ENCODE peak calls at places on chromosome 17, in five cellular contexts. U, Y, B, E and I are unnamed samples.

GRCh38 chr17:2259769-2260536 is 43.6 kb downstream of the SMG6 start:
- DNase-seq in B (no peak), Y (no peak), U (peak; percentile 59), E (peak; percentile 66), I (no peak)

GRCh38 chr17:50209472-50210248 is 8.2 kb upstream of the COL1A1 start:
- DNase-seq in B (no peak), U (no peak), Y (peak; percentile 88), E (no peak), I (no peak)

GRCh38 chr17:62680541-62681052 is 53.1 kb downstream of the MRC2 start:
- DNase-seq in U (no peak), B (no peak), E (no peak), Y (no peak), I (no peak)

GRCh38 chr17:9898812-9899211 is 6.3 kb downstream of the RCVRN start:
- DNase-seq in U (no peak), Y (no peak), E (no peak), B (no peak), I (no peak)

GRCh38 chr17:77460514-77461046 is 319.8 kb downstream of the SEC14L1 start:
- DNase-seq in B (no peak), Y (no peak), E (no peak), U (no peak), I (no peak)

GRCh38 chr17:65523853-65524664 is 37.4 kb downstream of the AXIN2 start:
- DNase-seq in U (no peak), B (no peak), Y (no peak), E (no peak), I (no peak)

GRCh38 chr17:13601776-13602551 is at the start of gene HS3ST3A1:
- DNase-seq in E (no peak), Y (peak; percentile 54), B (no peak), U (no peak), I (no peak)

GRCh38 chr17:76452102-76452645 is 778 bp downstream of the UBE2O start:
- DNase-seq in E (no peak), U (no peak), B (no peak), Y (no peak), I (no peak)

GRCh38 chr17:50511058-50511457 is 2.8 kb downstream of the MYCBPAP start:
- DNase-seq in Y (no peak), E (peak; percentile 26), U (no peak), B (no peak), I (no peak)

GRCh38 chr17:19833914-19834313 is 33.8 kb downstream of the ULK2 start:
- DNase-seq in Y (no peak), B (no peak), E (no peak), U (no peak), I (no peak)

GRCh38 chr17:15941781-15942180 is 3.1 kb upstream of the ADORA2B start:
- DNase-seq in B (no peak), E (no peak), U (no peak), Y (no peak), I (no peak)

GRCh38 chr17:33039874-33040273 is 48.2 kb downstream of the SPACA3 start:
- DNase-seq in U (no peak), Y (no peak), B (no peak), E (no peak), I (no peak)

GRCh38 chr17:77424585-77425344 is 284.0 kb downstream of the SEC14L1 start:
- DNase-seq in B (no peak), U (no peak), E (no peak), Y (peak; percentile 96), I (no peak)

GRCh38 chr17:68903294-68903693 is 51.9 kb downstream of the ABCA8 start:
- DNase-seq in E (no peak), B (no peak), Y (no peak), U (no peak), I (no peak)

GRCh38 chr17:2060681-2061440 is 6.0 kb downstream of the HIC1 start:
- DNase-seq in U (no peak), B (no peak), E (no peak), Y (no peak), I (no peak)

GRCh38 chr17:77432034-77432554 is 291.3 kb downstream of the SEC14L1 start:
- DNase-seq in E (peak; percentile 12), U (no peak), B (no peak), Y (no peak), I (no peak)

DNA sequence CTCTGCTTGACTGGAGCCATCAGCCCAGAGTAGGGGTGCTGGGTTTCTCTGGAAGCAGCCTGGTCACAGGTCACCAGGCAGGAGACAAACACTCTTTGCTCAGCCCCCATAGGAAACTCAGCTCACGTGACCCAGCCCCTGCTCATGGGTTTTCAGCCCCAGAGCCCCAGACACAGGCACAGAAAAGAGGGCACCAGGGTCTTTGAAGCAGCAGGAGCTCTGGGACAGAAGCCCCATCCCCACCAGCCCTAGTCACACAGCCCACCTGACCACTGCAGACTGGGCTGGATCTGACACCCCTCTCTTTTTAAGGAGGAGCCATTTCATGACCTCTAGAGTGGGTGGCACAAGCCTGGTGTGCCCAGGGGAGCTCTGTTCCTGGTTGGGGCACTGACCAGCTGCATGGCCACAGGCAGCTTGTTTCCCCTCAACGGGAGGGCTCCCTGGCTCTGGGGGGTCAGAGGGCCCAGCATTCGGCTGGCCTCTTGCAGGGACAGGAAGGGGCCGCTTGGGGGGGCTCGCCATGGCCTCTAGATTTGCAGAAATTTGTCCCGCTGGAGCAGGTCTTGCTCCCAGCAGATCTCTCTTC is 13.8 kb upstream of the CD79B start:
- DNase-seq in E (no peak), B (no peak), Y (no peak), U (peak; percentile 31), I (no peak)
- H3K4me1 ChIP-seq in E (peaks cover 14% of the 10 kb centered on the region), B (no peaks in the 10 kb centered on the region), Y (no peaks in the 10 kb centered on the region), U (peaks cover 20% of the 10 kb centered on the region), I (no peaks in the 10 kb centered on the region)

GRCh38 chr17:44829558-44830358 is at the start of gene GJC1:
- DNase-seq in U (no peak), B (peak; percentile 49), E (no peak), Y (peak; percentile 49), I (peak; percentile 63)

GRCh38 chr17:44830359-44831269 is 527 bp upstream of the GJC1 start:
- DNase-seq in B (peak; percentile 47), U (no peak), E (no peak), Y (peak; percentile 19), I (peak; percentile 50)

GRCh38 chr17:44828919-44829557 is 1.0 kb downstream of the GJC1 start:
- DNase-seq in B (no peak), U (no peak), E (no peak), Y (no peak), I (peak; percentile 34)

GRCh38 chr17:44826123-44826790 is 3.8 kb downstream of the GJC1 start:
- DNase-seq in U (no peak), Y (no peak), B (no peak), E (no peak), I (no peak)

DNA sequence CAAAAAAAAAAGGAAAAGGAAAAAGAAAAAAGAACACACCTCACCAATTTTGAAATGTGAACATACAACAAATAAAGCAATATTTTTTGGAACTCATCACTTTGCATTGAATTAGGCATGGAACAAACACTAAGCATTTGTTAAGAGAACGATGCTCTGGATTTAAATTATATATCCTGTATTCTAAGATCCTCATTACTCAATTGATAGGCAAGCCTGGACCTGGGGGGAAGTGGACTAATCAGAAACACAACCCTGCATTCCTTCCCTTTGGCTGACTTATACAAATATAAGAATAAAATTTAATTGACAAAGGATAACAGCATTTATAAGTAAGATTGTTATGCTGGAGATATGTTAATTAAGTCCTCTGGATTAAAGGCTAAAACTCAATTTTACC is 2.2 kb downstream of the GJC1 start:
- DNase-seq in U (no peak), Y (no peak), E (no peak), B (no peak), I (no peak)
- H3K4me3 ChIP-seq in U (no peak overlapping the region), Y (peak overlapping the region; percentile 91), E (no peak overlapping the region), B (no peak overlapping the region), I (peak overlapping the region; percentile 76)

GRCh38 chr17:40542562-40543411 is 22.5 kb downstream of the CCR7 start:
- DNase-seq in U (peak; percentile 21), Y (peak; percentile 83), B (peak; percentile 99), E (peak; percentile 57), I (no peak)
- H3K4me1 ChIP-seq in U (peaks cover 86% of the 10 kb centered on the region), Y (peaks cover 59% of the 10 kb centered on the region), B (peaks cover 71% of the 10 kb centered on the region), E (peaks cover 84% of the 10 kb centered on the region), I (no peaks in the 10 kb centered on the region)

GRCh38 chr17:40323731-40324650 is 15.0 kb downstream of the RARA start:
- DNase-seq in U (peak; percentile 74), E (peak; percentile 92), Y (peak; percentile 87), B (no peak), I (no peak)
- H3K4me3 ChIP-seq in U (peak overlapping the region; percentile 91), E (peak overlapping the region; percentile 55), Y (peak overlapping the region; percentile 4), B (no peak overlapping the region), I (no peak overlapping the region)

DNA sequence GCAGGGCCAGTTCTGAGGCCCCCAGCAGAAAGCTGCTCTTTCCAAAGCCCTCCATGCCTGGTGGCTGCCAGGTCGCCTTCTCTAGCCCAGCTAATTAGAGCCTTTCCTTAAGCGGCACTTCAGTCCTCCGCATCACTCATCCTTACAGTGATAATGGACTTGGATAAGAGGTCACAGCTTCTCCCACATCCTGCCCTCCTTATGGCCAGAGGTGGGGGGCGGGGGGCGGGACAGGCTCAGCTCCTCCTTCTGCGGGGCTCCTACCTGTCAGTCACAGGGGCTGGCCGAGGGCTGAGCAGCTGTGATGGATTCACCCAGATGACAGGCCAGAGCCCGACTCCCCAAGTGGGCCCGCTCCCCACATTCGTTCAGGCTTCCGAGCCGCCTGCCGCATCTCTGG is 41.4 kb downstream of the GRIN2C start:
- DNase-seq in Y (no peak), U (no peak), E (no peak), B (no peak), I (no peak)
- H3K4me1 ChIP-seq in Y (peaks cover 4% of the 10 kb centered on the region), U (no peaks in the 10 kb centered on the region), E (no peaks in the 10 kb centered on the region), B (no peaks in the 10 kb centered on the region), I (no peaks in the 10 kb centered on the region)

DNA sequence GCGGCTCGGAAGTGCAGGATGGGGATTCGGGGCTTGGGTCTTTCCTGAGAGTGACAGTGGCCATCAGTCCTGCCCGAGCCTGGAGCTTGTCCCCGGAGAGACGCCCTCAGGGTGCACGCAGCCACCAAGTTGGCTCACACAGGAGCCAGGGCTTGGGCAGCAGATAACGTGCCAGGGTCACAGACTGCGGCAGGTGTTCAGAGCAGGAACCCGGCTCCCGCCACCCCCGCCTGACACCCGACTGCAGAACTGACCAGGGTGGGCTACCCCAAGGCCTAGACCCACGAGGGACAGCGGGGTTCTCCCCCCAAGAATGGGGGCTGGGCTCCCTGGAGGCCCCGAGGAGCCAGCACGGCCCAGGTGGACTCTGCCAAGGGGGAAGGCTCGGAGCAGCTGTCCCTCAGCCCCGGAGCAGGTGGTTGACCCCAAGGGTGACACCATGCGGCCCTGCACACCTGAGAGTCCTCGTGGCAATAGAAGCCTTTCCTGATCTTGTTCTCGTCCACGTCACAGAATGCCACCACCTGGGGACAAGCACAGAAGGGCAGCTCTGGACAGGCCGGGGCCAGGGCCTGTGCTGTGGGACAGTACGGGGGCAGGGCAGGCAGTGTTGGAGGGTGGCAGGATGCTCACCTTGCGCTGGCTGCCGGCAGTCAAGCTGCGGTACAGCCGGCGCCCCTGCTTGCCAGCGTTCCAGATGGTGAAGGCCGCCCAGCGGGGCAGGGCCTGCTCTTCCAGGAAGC is 117.1 kb upstream of the ZNF750 start:
- DNase-seq in B (no peak), U (no peak), E (no peak), Y (no peak), I (no peak)
- H3K4me3 ChIP-seq in B (no peak overlapping the region), U (no peak overlapping the region), E (no peak overlapping the region), Y (no peak overlapping the region), I (no peak overlapping the region)

GRCh38 chr17:51657224-51657623 is 396.9 kb downstream of the UTP18 start:
- DNase-seq in U (no peak), E (no peak), Y (no peak), B (no peak), I (no peak)
- H3K4me1 ChIP-seq in U (no peaks in the 10 kb centered on the region), E (no peaks in the 10 kb centered on the region), Y (no peaks in the 10 kb centered on the region), B (no peaks in the 10 kb centered on the region), I (no peaks in the 10 kb centered on the region)